ENCODE peak calls at places on chromosomes 12 and 14, in ten cellular contexts. H is upper lobe of left lung, F is stomach, L is HCT116, P is IMR-90, G is suprapubic skin, V is uterus, D is breast epithelium, K is lower leg skin, M is GM12878. E is an unnamed sample.

GRCh38 chr12:113684053-113684907 is 212.6 kb upstream of the LHX5 start:
- DNase-seq in H (no peak), F (no peak), L (no peak), P (peak), G (no peak), V (no peak), D (no peak), K (no peak), M (no peak), E (no peak)

GRCh38 chr14:51616724-51617409 is 34.8 kb upstream of the FRMD6 start:
- DNase-seq in H (no peak), F (peak), L (peak), P (peak), G (no peak), V (no peak), D (peak), K (peak), M (no peak), E (no peak)

GRCh38 chr12:80353254-80353653 is 90.8 kb upstream of the PTPRQ start:
- DNase-seq in H (no peak), F (no peak), L (no peak), P (peak), G (no peak), V (no peak), D (no peak), K (no peak), M (no peak), E (no peak)

GRCh38 chr12:111160350-111161142 is 208.3 kb downstream of the PHETA1 start:
- DNase-seq in H (peak), F (no peak), L (no peak), P (no peak), G (no peak), V (no peak), D (no peak), K (no peak), M (no peak), E (no peak)

GRCh38 chr12:57242691-57243454 is 8.1 kb downstream of the STAC3 start:
- DNase-seq in H (peak), F (peak), L (peak), P (peak), G (peak), V (no peak), D (peak), K (no peak), M (no peak), E (peak)

GRCh38 chr12:13627536-13627935 is 353.9 kb downstream of the GRIN2B start:
- DNase-seq in H (no peak), F (no peak), L (no peak), P (no peak), G (no peak), V (no peak), D (no peak), K (no peak), M (no peak), E (no peak)

GRCh38 chr12:22286569-22286968 is 47.9 kb downstream of the ST8SIA1 start:
- DNase-seq in H (no peak), F (no peak), L (no peak), P (peak), G (no peak), V (no peak), D (no peak), K (no peak), M (no peak), E (no peak)

GRCh38 chr12:110317921-110318320 is 36.9 kb downstream of the ATP2A2 start:
- DNase-seq in H (no peak), F (no peak), L (no peak), P (peak), G (no peak), V (no peak), D (no peak), K (no peak), M (no peak), E (no peak)

GRCh38 chr14:105069887-105070759 is 4.9 kb upstream of the GPR132 start:
- DNase-seq in H (peak), F (no peak), L (no peak), P (peak), G (peak), V (no peak), D (no peak), K (no peak), M (peak), E (no peak)

GRCh38 chr12:77847060-77847541 is 16.4 kb downstream of the NAV3 start:
- DNase-seq in H (no peak), F (no peak), L (no peak), P (peak), G (no peak), V (no peak), D (no peak), K (no peak), M (peak), E (no peak)

GRCh38 chr14:38839743-38840375 is 263.2 kb downstream of the SEC23A start:
- DNase-seq in H (no peak), F (no peak), L (no peak), P (no peak), G (no peak), V (no peak), D (no peak), K (no peak), M (no peak), E (no peak)

GRCh38 chr12:109696485-109697269 is 16.9 kb upstream of the FAM222A start:
- DNase-seq in H (no peak), F (no peak), L (no peak), P (peak), G (no peak), V (no peak), D (no peak), K (no peak), M (no peak), E (no peak)

GRCh38 chr12:51482808-51483532 is 58.3 kb downstream of the SLC4A8 start:
- DNase-seq in H (no peak), F (no peak), L (no peak), P (no peak), G (no peak), V (no peak), D (no peak), K (no peak), M (no peak), E (no peak)

GRCh38 chr14:102929349-102930137 is 7.1 kb downstream of the AMN start:
- DNase-seq in H (peak), F (no peak), L (no peak), P (no peak), G (no peak), V (no peak), D (no peak), K (no peak), M (no peak), E (peak)

GRCh38 chr12:51863921-51864700 is 15.6 kb upstream of the FIGNL2 start:
- DNase-seq in H (peak), F (no peak), L (no peak), P (no peak), G (no peak), V (no peak), D (no peak), K (no peak), M (no peak), E (no peak)

GRCh38 chr12:120497524-120498150 is 1.7 kb downstream of the DYNLL1 start:
- DNase-seq in H (no peak), F (no peak), L (no peak), P (peak), G (no peak), V (no peak), D (peak), K (no peak), M (no peak), E (no peak)

GRCh38 chr12:52417742-52418141 is 11.6 kb upstream of the KRT82 start:
- DNase-seq in H (no peak), F (no peak), L (no peak), P (no peak), G (no peak), V (no peak), D (no peak), K (no peak), M (no peak), E (no peak)

GRCh38 chr14:30966415-30967363 is 58.8 kb upstream of the AP4S1 start:
- DNase-seq in H (no peak), F (no peak), L (peak), P (peak), G (no peak), V (no peak), D (no peak), K (no peak), M (no peak), E (no peak)

GRCh38 chr14:70655110-70655826 is 13.6 kb downstream of the TTC9 start:
- DNase-seq in H (no peak), F (peak), L (no peak), P (no peak), G (no peak), V (no peak), D (no peak), K (no peak), M (peak), E (peak)

GRCh38 chr14:104383931-104384775 is 195.4 kb upstream of the C14orf180 start:
- DNase-seq in H (peak), F (no peak), L (no peak), P (no peak), G (peak), V (no peak), D (no peak), K (no peak), M (no peak), E (no peak)

GRCh38 chr12:46900734-46901463 is 75.1 kb upstream of the SLC38A4 start:
- DNase-seq in H (no peak), F (no peak), L (no peak), P (no peak), G (no peak), V (no peak), D (no peak), K (no peak), M (no peak), E (no peak)

GRCh38 chr12:53036802-53037201 is 13.1 kb upstream of the TNS2 start:
- DNase-seq in H (no peak), F (no peak), L (no peak), P (no peak), G (no peak), V (no peak), D (no peak), K (no peak), M (no peak), E (no peak)

GRCh38 chr14:69324341-69324931 is 64.5 kb downstream of the GALNT16 start:
- DNase-seq in H (no peak), F (no peak), L (no peak), P (no peak), G (peak), V (peak), D (no peak), K (no peak), M (no peak), E (no peak)

GRCh38 chr12:14207946-14208612 is 157.4 kb upstream of the ATF7IP start:
- DNase-seq in H (no peak), F (peak), L (peak), P (no peak), G (no peak), V (no peak), D (peak), K (no peak), M (no peak), E (peak)

GRCh38 chr12:52155048-52155868 is 36.6 kb downstream of the KRT80 start:
- DNase-seq in H (no peak), F (no peak), L (no peak), P (no peak), G (no peak), V (no peak), D (peak), K (peak), M (no peak), E (no peak)

GRCh38 chr14:59186316-59186715 is 2.2 kb upstream of the DAAM1 start:
- DNase-seq in H (no peak), F (no peak), L (no peak), P (no peak), G (no peak), V (no peak), D (no peak), K (no peak), M (no peak), E (no peak)

GRCh38 chr12:108821407-108822397 is 35.7 kb downstream of the SSH1 start:
- DNase-seq in H (no peak), F (no peak), L (no peak), P (peak), G (no peak), V (no peak), D (no peak), K (no peak), M (no peak), E (no peak)

GRCh38 chr12:23096321-23096720 is 471.4 kb downstream of the ETNK1 start:
- DNase-seq in H (no peak), F (no peak), L (no peak), P (no peak), G (no peak), V (no peak), D (no peak), K (no peak), M (no peak), E (no peak)

GRCh38 chr14:105255021-105255507 is 6.7 kb downstream of the BTBD6 start:
- DNase-seq in H (no peak), F (no peak), L (no peak), P (peak), G (no peak), V (no peak), D (no peak), K (no peak), M (no peak), E (no peak)

GRCh38 chr12:31235868-31236395 is 90.0 kb downstream of the SINHCAF start:
- DNase-seq in H (no peak), F (no peak), L (no peak), P (no peak), G (no peak), V (no peak), D (no peak), K (no peak), M (no peak), E (no peak)

GRCh38 chr14:72651715-72652114 is 242.2 kb downstream of the DPF3 start:
- DNase-seq in H (peak), F (no peak), L (no peak), P (no peak), G (no peak), V (no peak), D (no peak), K (no peak), M (no peak), E (no peak)

DNA sequence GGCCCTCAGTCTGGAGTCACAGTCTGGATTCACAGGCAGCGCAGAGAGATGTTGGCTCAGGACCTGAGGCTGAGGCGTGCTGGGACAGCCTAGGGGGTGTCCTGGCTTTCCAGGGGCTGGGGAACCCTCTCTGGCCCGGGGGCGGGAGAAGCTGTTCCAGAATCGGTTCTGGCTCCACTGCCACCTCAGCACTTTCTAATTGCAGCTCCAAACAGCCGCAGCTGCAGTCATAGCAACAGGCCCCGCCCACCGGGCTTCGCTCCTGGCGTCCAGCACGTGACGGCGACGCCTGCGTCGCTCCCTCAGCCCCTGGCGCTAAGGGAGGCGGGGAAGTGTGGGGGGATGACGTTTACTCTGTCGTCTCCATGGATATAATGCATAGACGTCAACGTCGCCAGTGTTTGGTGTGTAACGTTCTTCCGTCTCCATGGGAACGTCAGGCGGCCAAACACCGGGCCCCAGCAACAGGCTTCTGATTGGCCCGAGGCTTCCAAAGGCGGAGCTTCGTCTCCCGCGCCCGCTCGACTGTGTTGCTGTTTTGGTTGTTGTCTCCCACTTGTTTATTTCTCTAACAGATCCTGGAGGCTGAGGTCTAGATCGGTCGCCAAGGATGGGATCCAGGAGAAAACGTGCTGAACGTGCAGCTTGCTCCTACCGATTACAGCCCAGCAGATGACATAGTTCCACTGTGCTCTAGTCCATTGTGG is 19.7 kb upstream of the FOS start:
- DNase-seq in H (peak), F (peak), L (peak), P (peak), G (peak), V (peak), D (peak), K (peak), M (peak), E (peak)
- TF ChIP-seq POLR2A in H (peak), F (no peak), L (no peak), P (peak), G (peak), V (peak), D (peak), K (peak), M (no peak), E (peak)

DNA sequence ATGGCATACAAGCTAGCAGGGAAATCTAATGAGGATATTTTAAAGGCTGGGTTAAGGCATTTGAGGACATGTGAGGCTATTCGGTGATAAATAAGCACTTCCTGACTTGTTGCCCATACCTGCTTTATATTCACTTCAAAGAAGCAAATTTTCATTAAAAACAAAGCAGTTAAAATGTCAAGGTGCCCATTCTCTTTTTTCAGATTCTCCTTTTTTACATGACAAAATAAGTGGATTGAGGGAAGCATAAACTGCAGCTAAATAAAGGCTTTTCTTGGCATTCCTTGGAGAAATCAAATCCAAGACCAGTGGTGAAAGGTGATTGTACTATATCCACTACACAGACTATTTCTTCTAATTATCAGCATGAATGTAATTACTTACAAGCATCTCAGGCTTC is 166.9 kb downstream of the PTCSC3 start:
- DNase-seq in H (no peak), F (no peak), L (no peak), P (no peak), G (no peak), V (no peak), D (no peak), K (no peak), M (no peak), E (no peak)
- H3K4me3 ChIP-seq in H (no peak), F (no peak), L (no peak), P (no peak), G (no peak), V (no peak), D (no peak), K (no peak), M (no peak), E (no peak)

GRCh38 chr14:90599748-90600507 is 203.1 kb downstream of the CALM1 start:
- DNase-seq in H (no peak), F (no peak), L (no peak), P (peak), G (no peak), V (no peak), D (peak), K (no peak), M (no peak), E (no peak)
- TF ChIP-seq CTCF in H (no peak), F (no peak), L (no peak), P (peak), G (peak), V (no peak), D (no peak), K (no peak), M (no peak), E (peak)

DNA sequence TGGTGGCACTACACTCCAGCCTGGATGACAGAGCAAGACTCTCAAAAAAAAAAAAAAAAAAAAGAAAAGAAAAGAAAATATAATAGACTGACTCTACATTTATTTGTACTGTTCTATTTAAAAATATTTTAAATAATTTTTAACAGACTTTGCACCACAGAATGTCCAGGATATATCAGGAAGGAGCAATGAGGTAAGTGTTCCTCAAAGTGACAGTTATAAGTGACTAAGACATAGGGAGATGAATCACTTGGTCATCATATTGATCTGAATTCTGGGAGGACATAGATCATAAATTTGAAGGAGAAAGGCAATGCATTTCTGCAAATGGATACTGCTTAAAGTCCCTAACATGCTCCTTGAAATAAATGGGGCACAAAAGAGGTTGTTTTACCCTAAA is 221.5 kb downstream of the KCNC2 start:
- DNase-seq in H (no peak), F (no peak), L (no peak), P (no peak), G (no peak), V (no peak), D (no peak), K (no peak), M (no peak), E (no peak)
- TF ChIP-seq POLR2A in H (no peak), F (no peak), L (no peak), P (no peak), G (no peak), V (no peak), D (no peak), K (no peak), M (no peak), E (no peak)

DNA sequence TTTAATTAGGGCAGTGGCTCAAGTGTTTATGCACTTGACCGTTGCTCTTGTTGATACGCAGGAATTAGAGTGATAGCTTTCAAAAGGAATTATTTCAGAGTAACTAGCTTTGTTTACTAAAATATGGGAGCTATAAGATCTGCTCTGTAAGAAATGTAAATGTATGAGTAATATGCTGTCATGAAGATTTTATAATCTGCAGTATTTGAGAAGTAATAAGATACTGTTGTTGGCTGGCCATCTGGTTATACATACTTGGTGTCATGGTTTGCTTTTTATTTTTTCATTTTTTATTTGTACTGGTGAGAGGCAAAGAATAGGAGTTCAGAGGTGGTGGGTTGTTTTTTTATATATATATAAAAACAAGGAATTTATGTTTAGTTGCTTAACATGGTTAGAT is 58.5 kb downstream of the PLXNC1 start:
- DNase-seq in H (no peak), F (no peak), L (no peak), P (no peak), G (no peak), V (no peak), D (no peak), K (no peak), M (no peak), E (no peak)
- H3K4me3 ChIP-seq in H (no peak), F (no peak), L (no peak), P (no peak), G (no peak), V (no peak), D (no peak), K (no peak), M (peak), E (no peak)

GRCh38 chr12:48086327-48086726 is 19.6 kb downstream of the SENP1 start:
- DNase-seq in H (no peak), F (no peak), L (no peak), P (no peak), G (no peak), V (no peak), D (no peak), K (no peak), M (no peak), E (no peak)

GRCh38 chr12:48080821-48081220 is 25.1 kb downstream of the SENP1 start:
- DNase-seq in H (no peak), F (no peak), L (no peak), P (no peak), G (no peak), V (no peak), D (no peak), K (no peak), M (no peak), E (no peak)

GRCh38 chr12:48080285-48080684 is 25.6 kb downstream of the SENP1 start:
- DNase-seq in H (no peak), F (no peak), L (no peak), P (no peak), G (no peak), V (no peak), D (no peak), K (no peak), M (no peak), E (no peak)

GRCh38 chr12:48084841-48085460 is 20.9 kb downstream of the SENP1 start:
- DNase-seq in H (no peak), F (no peak), L (no peak), P (no peak), G (no peak), V (no peak), D (no peak), K (no peak), M (no peak), E (no peak)

GRCh38 chr12:48084066-48084465 is 21.8 kb downstream of the SENP1 start:
- DNase-seq in H (no peak), F (no peak), L (no peak), P (peak), G (no peak), V (no peak), D (no peak), K (no peak), M (no peak), E (no peak)
- TF ChIP-seq CTCF in H (no peak), F (no peak), L (peak), P (peak), G (no peak), V (peak), D (no peak), K (no peak), M (no peak), E (peak)

GRCh38 chr12:2488596-2488995 is 306.2 kb upstream of the FKBP4 start:
- DNase-seq in H (no peak), F (no peak), L (no peak), P (no peak), G (no peak), V (no peak), D (no peak), K (no peak), M (no peak), E (no peak)
- TF ChIP-seq POLR2A in H (no peak), F (no peak), L (no peak), P (no peak), G (no peak), V (no peak), D (no peak), K (no peak), M (no peak), E (no peak)

GRCh38 chr12:92445253-92446081 is 257.3 kb upstream of the PLEKHG7 start:
- DNase-seq in H (no peak), F (no peak), L (no peak), P (no peak), G (no peak), V (peak), D (no peak), K (no peak), M (peak), E (peak)
- H3K4me3 ChIP-seq in H (no peak), F (no peak), L (no peak), P (no peak), G (no peak), V (no peak), D (no peak), K (no peak), M (peak), E (no peak)